ENCODE peak calls at places on chromosomes 2 and 18, in five cellular contexts. One of them, this sample, is unnamed.

GRCh38 chr2:240819404-240820013 is 510 bp downstream of the KIF1A start:
- DNase-seq in K562: no peak
- DNase-seq in GM12878: no peak
- DNase-seq in A549: no peak
- DNase-seq in IMR-90: no peak
- DNase-seq in this sample: peak; percentile 81

GRCh38 chr18:76678248-76678647 is 144.1 kb upstream of the ZNF236 start:
- DNase-seq in A549: no peak
- DNase-seq in GM12878: no peak
- DNase-seq in K562: no peak
- DNase-seq in IMR-90: no peak
- DNase-seq in this sample: no peak

GRCh38 chr2:171595896-171596295 is 73.6 kb downstream of the CYBRD1 start:
- DNase-seq in K562: no peak
- DNase-seq in IMR-90: peak; percentile 95
- DNase-seq in A549: peak; percentile 36
- DNase-seq in GM12878: no peak
- DNase-seq in this sample: no peak

GRCh38 chr18:21703241-21703820 is 1.2 kb downstream of the ABHD3 start:
- DNase-seq in GM12878: peak; percentile 17
- DNase-seq in K562: peak; percentile 21
- DNase-seq in A549: no peak
- DNase-seq in IMR-90: peak; percentile 51
- DNase-seq in this sample: peak; percentile 34

GRCh38 chr18:77106331-77106730 is 26.3 kb downstream of the MBP start:
- DNase-seq in A549: no peak
- DNase-seq in K562: peak; percentile 13
- DNase-seq in GM12878: no peak
- DNase-seq in IMR-90: no peak
- DNase-seq in this sample: no peak

GRCh38 chr2:138227195-138227594 is 262.9 kb downstream of the HNMT start:
- DNase-seq in K562: no peak
- DNase-seq in A549: no peak
- DNase-seq in GM12878: no peak
- DNase-seq in IMR-90: no peak
- DNase-seq in this sample: no peak

GRCh38 chr18:49022311-49023280 is 71.8 kb upstream of the SMAD7 start:
- DNase-seq in IMR-90: no peak
- DNase-seq in K562: no peak
- DNase-seq in GM12878: no peak
- DNase-seq in A549: no peak
- DNase-seq in this sample: no peak

GRCh38 chr2:64474200-64474630 is 20.3 kb downstream of the LGALSL start:
- DNase-seq in GM12878: no peak
- DNase-seq in K562: no peak
- DNase-seq in IMR-90: no peak
- DNase-seq in A549: no peak
- DNase-seq in this sample: no peak

GRCh38 chr18:32529737-32530420 is 59.2 kb upstream of the GAREM1 start:
- DNase-seq in K562: no peak
- DNase-seq in IMR-90: no peak
- DNase-seq in GM12878: no peak
- DNase-seq in A549: no peak
- DNase-seq in this sample: no peak

GRCh38 chr2:79511320-79511951 is 1.4 kb upstream of the CTNNA2 start:
- DNase-seq in A549: peak; percentile 43
- DNase-seq in IMR-90: peak; percentile 28
- DNase-seq in K562: peak; percentile 5
- DNase-seq in GM12878: no peak
- DNase-seq in this sample: no peak

GRCh38 chr2:22788749-22789148 is 596.2 kb upstream of the KLHL29 start:
- DNase-seq in A549: no peak
- DNase-seq in K562: no peak
- DNase-seq in IMR-90: no peak
- DNase-seq in GM12878: no peak
- DNase-seq in this sample: no peak

GRCh38 chr18:38481576-38481975 is 916.0 kb upstream of the CELF4 start:
- DNase-seq in A549: no peak
- DNase-seq in GM12878: no peak
- DNase-seq in K562: no peak
- DNase-seq in IMR-90: no peak
- DNase-seq in this sample: no peak

GRCh38 chr2:175203621-175204496 is 22.3 kb upstream of the ATP5MC3 start:
- DNase-seq in A549: peak; percentile 67
- DNase-seq in GM12878: no peak
- DNase-seq in K562: peak; percentile 36
- DNase-seq in IMR-90: peak; percentile 47
- DNase-seq in this sample: peak; percentile 56

GRCh38 chr2:23549051-23549450 is 164.1 kb downstream of the KLHL29 start:
- DNase-seq in A549: no peak
- DNase-seq in IMR-90: no peak
- DNase-seq in GM12878: no peak
- DNase-seq in K562: no peak
- DNase-seq in this sample: no peak

GRCh38 chr2:8677646-8678592 is 3.9 kb upstream of the ID2 start:
- DNase-seq in K562: peak; percentile 87
- DNase-seq in GM12878: no peak
- DNase-seq in A549: peak; percentile 70
- DNase-seq in IMR-90: peak; percentile 54
- DNase-seq in this sample: peak; percentile 85

GRCh38 chr2:4827836-4828235 is 864.3 kb upstream of the SOX11 start:
- DNase-seq in K562: no peak
- DNase-seq in IMR-90: no peak
- DNase-seq in GM12878: no peak
- DNase-seq in A549: no peak
- DNase-seq in this sample: no peak

GRCh38 chr2:201313362-201313761 is 43.8 kb downstream of the FLACC1 start:
- DNase-seq in IMR-90: no peak
- DNase-seq in A549: no peak
- DNase-seq in GM12878: no peak
- DNase-seq in K562: no peak
- DNase-seq in this sample: no peak

GRCh38 chr2:36455788-36456187 is 100.2 kb downstream of the CRIM1 start:
- DNase-seq in K562: no peak
- DNase-seq in IMR-90: peak; percentile 70
- DNase-seq in GM12878: no peak
- DNase-seq in A549: no peak
- DNase-seq in this sample: no peak
- TF ChIP-seq RCOR1 in K562: no peak
- TF ChIP-seq RCOR1 in IMR-90: no peak
- TF ChIP-seq RCOR1 in GM12878: no peak
- TF ChIP-seq RCOR1 in A549: no peak
- TF ChIP-seq RCOR1 in this sample: no peak

DNA sequence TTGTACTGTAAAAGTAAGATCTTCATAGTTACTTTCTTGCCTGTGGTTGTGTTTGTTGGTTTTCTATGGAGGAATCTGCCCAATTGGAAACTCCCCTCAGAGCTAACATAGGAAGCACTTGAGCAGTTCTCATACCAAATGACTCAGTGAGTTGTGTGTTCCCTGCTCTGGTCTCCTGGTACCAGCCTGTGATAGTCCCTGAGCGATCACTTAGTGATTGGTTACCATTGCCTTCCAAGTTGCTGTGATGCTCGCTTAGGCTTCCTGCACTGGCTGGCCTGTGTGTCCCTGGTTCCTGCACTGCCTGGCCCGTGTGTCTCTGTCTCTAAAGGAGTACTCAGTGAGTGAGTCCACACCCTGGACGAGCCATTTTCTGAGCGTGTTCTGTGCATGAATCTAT is 133.0 kb downstream of the MAP4K4 start:
- DNase-seq in K562: no peak
- DNase-seq in IMR-90: peak; percentile 91
- DNase-seq in A549: no peak
- DNase-seq in GM12878: no peak
- DNase-seq in this sample: no peak
- TF ChIP-seq RCOR1 in K562: no peak
- TF ChIP-seq RCOR1 in IMR-90: no peak
- TF ChIP-seq RCOR1 in A549: no peak
- TF ChIP-seq RCOR1 in GM12878: no peak
- TF ChIP-seq RCOR1 in this sample: no peak

GRCh38 chr2:112621792-112622527 is 23.8 kb upstream of the SLC20A1 start:
- DNase-seq in A549: no peak
- DNase-seq in IMR-90: peak; percentile 94
- DNase-seq in GM12878: no peak
- DNase-seq in K562: no peak
- DNase-seq in this sample: no peak

GRCh38 chr2:112626604-112627059 is 19.1 kb upstream of the SLC20A1 start:
- DNase-seq in GM12878: no peak
- DNase-seq in A549: peak; percentile 75
- DNase-seq in IMR-90: peak; percentile 68
- DNase-seq in K562: peak; percentile 72
- DNase-seq in this sample: peak; percentile 79

GRCh38 chr2:112625474-112626114 is 20.1 kb upstream of the SLC20A1 start:
- DNase-seq in K562: no peak
- DNase-seq in IMR-90: no peak
- DNase-seq in A549: no peak
- DNase-seq in GM12878: no peak
- DNase-seq in this sample: no peak

GRCh38 chr2:112623913-112624777 is 21.6 kb upstream of the SLC20A1 start:
- DNase-seq in K562: peak; percentile 58
- DNase-seq in IMR-90: peak; percentile 87
- DNase-seq in GM12878: no peak
- DNase-seq in A549: peak; percentile 73
- DNase-seq in this sample: no peak

GRCh38 chr2:112622528-112622849 is 23.2 kb upstream of the SLC20A1 start:
- DNase-seq in IMR-90: peak; percentile 98
- DNase-seq in A549: peak; percentile 70
- DNase-seq in GM12878: no peak
- DNase-seq in K562: no peak
- DNase-seq in this sample: no peak
- TF ChIP-seq RCOR1 in IMR-90: peak; percentile 21
- TF ChIP-seq RCOR1 in A549: no peak
- TF ChIP-seq RCOR1 in GM12878: no peak
- TF ChIP-seq RCOR1 in K562: peak; percentile 80
- TF ChIP-seq RCOR1 in this sample: no peak

GRCh38 chr2:72038524-72038923 is 109.1 kb downstream of the CYP26B1 start:
- DNase-seq in IMR-90: no peak
- DNase-seq in K562: no peak
- DNase-seq in GM12878: no peak
- DNase-seq in A549: no peak
- DNase-seq in this sample: no peak

GRCh38 chr2:72041638-72042111 is 106.0 kb downstream of the CYP26B1 start:
- DNase-seq in GM12878: no peak
- DNase-seq in IMR-90: no peak
- DNase-seq in A549: no peak
- DNase-seq in K562: no peak
- DNase-seq in this sample: no peak

GRCh38 chr2:72040629-72041403 is 106.8 kb downstream of the CYP26B1 start:
- DNase-seq in K562: no peak
- DNase-seq in A549: no peak
- DNase-seq in GM12878: no peak
- DNase-seq in IMR-90: no peak
- DNase-seq in this sample: no peak

GRCh38 chr2:72048881-72049477 is 98.7 kb downstream of the CYP26B1 start:
- DNase-seq in K562: no peak
- DNase-seq in IMR-90: no peak
- DNase-seq in GM12878: no peak
- DNase-seq in A549: no peak
- DNase-seq in this sample: no peak

GRCh38 chr2:72043985-72044384 is 103.7 kb downstream of the CYP26B1 start:
- DNase-seq in K562: no peak
- DNase-seq in A549: no peak
- DNase-seq in IMR-90: no peak
- DNase-seq in GM12878: no peak
- DNase-seq in this sample: no peak
- TF ChIP-seq RCOR1 in K562: no peak
- TF ChIP-seq RCOR1 in A549: no peak
- TF ChIP-seq RCOR1 in IMR-90: no peak
- TF ChIP-seq RCOR1 in GM12878: no peak
- TF ChIP-seq RCOR1 in this sample: no peak

GRCh38 chr2:45256867-45257641 is 247.8 kb upstream of the SIX2 start:
- DNase-seq in IMR-90: peak; percentile 64
- DNase-seq in A549: no peak
- DNase-seq in GM12878: no peak
- DNase-seq in K562: no peak
- DNase-seq in this sample: no peak
- TF ChIP-seq RCOR1 in IMR-90: no peak
- TF ChIP-seq RCOR1 in A549: no peak
- TF ChIP-seq RCOR1 in GM12878: no peak
- TF ChIP-seq RCOR1 in K562: no peak
- TF ChIP-seq RCOR1 in this sample: no peak

This sample was measured in SK-N-SH.